ENCODE peak calls at places on chromosomes 11 and 22, in six cellular contexts. B is K562, F is GM12892, S is HepG2, Y is GM12878, A is H1. K is an unnamed sample.

GRCh38 chr11:126481303-126481680 is 125.8 kb downstream of the ST3GAL4 start:
- DNase-seq in B (no peak), F (no peak), S (no peak), Y (no peak), A (no peak), K (no peak)

GRCh38 chr22:42437488-42438292 is 5.5 kb upstream of the NFAM1 start:
- DNase-seq in B (peak; percentile 75), F (peak; percentile 83), S (peak; percentile 41), Y (peak; percentile 84), A (peak; percentile 92), K (peak; percentile 77)

GRCh38 chr22:49153921-49154320 is 673.8 kb downstream of the BRD1 start:
- DNase-seq in B (no peak), F (no peak), S (no peak), Y (no peak), A (no peak), K (no peak)

GRCh38 chr11:58058276-58059010 is 27.7 kb downstream of the OR6Q1 start:
- DNase-seq in B (no peak), F (no peak), S (no peak), Y (no peak), A (no peak), K (no peak)

GRCh38 chr11:10785146-10785474 is 23.6 kb downstream of the EIF4G2 start:
- DNase-seq in B (no peak), F (no peak), S (no peak), Y (no peak), A (no peak), K (no peak)

GRCh38 chr11:2797741-2798361 is 87.7 kb downstream of the CDKN1C start:
- DNase-seq in B (no peak), F (no peak), S (no peak), Y (no peak), A (peak; percentile 34), K (no peak)

GRCh38 chr22:46761539-46762237 is 762 bp upstream of the TBC1D22A start:
- DNase-seq in B (peak; percentile 24), F (no peak), S (no peak), Y (no peak), A (no peak), K (no peak)

GRCh38 chr22:45855961-45856360 is 121.0 kb downstream of the WNT7B start:
- DNase-seq in B (no peak), F (no peak), S (no peak), Y (no peak), A (no peak), K (no peak)

GRCh38 chr11:111408789-111409727 is 30.0 kb upstream of the POU2AF1 start:
- DNase-seq in B (no peak), F (no peak), S (no peak), Y (peak; percentile 91), A (no peak), K (no peak)

GRCh38 chr11:128222245-128222959 is 365.0 kb downstream of the ETS1 start:
- DNase-seq in B (no peak), F (no peak), S (no peak), Y (no peak), A (no peak), K (no peak)

DNA sequence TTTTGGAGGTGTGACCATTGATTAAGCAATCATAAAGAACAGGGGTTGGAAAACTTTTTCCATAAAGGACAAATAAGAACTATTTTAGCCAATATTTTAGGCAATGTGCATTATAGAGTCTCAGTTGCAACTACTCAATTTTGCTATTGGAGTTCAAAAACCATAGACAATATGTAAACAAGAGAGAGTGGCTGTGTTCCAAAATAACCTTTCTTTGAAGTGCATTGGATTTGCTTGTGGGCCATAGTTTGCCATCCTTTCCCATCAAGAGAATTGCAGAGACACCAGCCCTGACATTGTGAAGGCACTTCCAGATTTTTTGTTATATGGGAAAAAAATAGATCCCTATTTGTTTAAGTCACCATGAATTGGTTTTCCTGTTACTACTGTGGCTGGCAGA is 63.3 kb upstream of the LARGE1 start:
- DNase-seq in B (no peak), F (no peak), S (no peak), Y (no peak), A (no peak), K (no peak)
- TF ChIP-seq TAF1 in B (no peak), F (no peak), S (no peak), Y (no peak), A (no peak), K (no peak)

GRCh38 chr11:82972103-82972502 is 70.6 kb downstream of the DDIAS start:
- DNase-seq in B (no peak), F (no peak), S (no peak), Y (no peak), A (no peak), K (no peak)

GRCh38 chr11:82969811-82970210 is 68.3 kb downstream of the DDIAS start:
- DNase-seq in B (no peak), F (peak; percentile 19), S (no peak), Y (peak; percentile 84), A (no peak), K (peak; percentile 17)

GRCh38 chr11:82967381-82967780 is 65.8 kb downstream of the DDIAS start:
- DNase-seq in B (no peak), F (no peak), S (no peak), Y (no peak), A (no peak), K (no peak)
- TF ChIP-seq POLR2AphosphoS5 in B (no peak), F (no peak), S (no peak), Y (no peak), A (no peak), K (no peak)

DNA sequence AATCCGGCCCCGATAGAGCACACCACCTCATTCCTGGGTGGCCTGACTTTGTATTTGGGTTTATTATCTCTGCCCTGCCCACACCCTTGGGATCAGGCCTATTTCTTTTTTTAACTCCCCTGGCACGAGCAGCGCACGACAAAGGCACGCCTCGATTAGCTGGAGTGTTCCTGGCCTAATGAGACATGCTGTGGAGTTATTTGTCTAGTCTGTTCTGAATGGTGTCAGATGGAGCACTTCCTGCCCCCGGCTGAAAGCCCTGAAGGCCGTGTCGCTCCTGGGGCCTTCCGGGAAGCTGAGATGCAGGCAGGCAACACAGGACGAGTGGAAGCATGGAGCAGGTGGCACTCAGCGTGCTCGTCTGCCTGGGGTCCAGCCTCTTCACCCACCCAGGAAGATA is 47.1 kb downstream of the LARGE1 start:
- DNase-seq in B (no peak), F (no peak), S (no peak), Y (no peak), A (no peak), K (no peak)
- TF ChIP-seq POLR2A in B (no peak), F (no peak), S (no peak), Y (no peak), A (no peak), K (no peak)

DNA sequence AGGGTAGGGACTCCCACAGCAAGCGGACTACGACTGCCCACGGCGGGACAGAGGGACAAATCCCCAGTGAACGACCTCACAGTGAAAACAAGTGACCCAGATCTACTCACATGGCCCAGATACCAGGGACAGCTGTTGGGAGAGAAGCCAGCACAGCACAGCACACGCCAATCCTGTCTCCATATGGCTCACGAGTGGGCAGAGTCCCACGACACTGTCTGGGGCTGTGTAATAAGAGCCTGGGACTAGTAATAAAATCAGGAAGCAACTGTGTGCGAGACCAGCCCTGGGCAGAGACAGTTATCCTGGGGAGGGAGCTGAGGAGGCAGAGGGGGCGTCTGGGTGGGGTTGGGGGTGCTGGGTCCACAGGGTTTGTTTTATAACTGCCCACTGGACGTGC is 385.0 kb downstream of the CTTN start:
- DNase-seq in B (no peak), F (no peak), S (no peak), Y (no peak), A (no peak), K (no peak)
- TF ChIP-seq TAF1 in B (no peak), F (no peak), S (no peak), Y (no peak), A (no peak), K (no peak)

DNA sequence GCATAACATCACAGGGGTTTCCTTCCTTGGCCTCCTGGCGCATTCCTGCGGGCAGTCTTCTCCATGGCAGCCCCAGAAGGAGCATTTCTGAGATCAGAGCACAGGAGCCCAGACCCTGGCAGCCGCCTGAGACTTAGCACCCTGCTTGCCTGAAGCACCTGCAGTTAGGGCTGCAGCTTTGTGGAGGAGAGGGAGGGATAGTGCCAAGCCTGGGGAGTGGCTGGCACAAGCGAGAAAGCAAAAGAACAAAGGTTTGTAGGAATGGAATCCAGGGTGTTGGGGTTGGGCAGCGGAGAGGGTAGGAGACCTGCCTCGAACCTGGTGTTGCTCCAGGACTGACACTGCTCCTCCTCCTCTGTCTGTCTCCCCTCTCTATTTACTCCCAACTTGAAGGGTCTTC is 66.9 kb downstream of the SCN3B start:
- DNase-seq in B (no peak), F (no peak), S (no peak), Y (no peak), A (no peak), K (no peak)
- TF ChIP-seq POLR2AphosphoS5 in B (no peak), F (no peak), S (no peak), Y (no peak), A (no peak), K (no peak)

GRCh38 chr11:66001941-66002647 is at the start of the genes BANF1 and EIF1AD:
- DNase-seq in B (peak; percentile 99), F (peak; percentile 87), S (peak; percentile 96), Y (peak; percentile 93), A (peak; percentile 94), K (peak; percentile 86)
- TF ChIP-seq POLR2A in B (peak; percentile 91), F (peak; percentile 87), S (peak; percentile 90), Y (peak; percentile 96), A (no peak), K (peak; percentile 94)

GRCh38 chr11:69587454-69588081 is 53.4 kb upstream of the CCND1 start:
- DNase-seq in B (peak; percentile 8), F (no peak), S (peak; percentile 43), Y (no peak), A (no peak), K (no peak)
- TF ChIP-seq TAF1 in B (no peak), F (no peak), S (no peak), Y (no peak), A (no peak), K (no peak)